ENCODE peak calls at places on chromosomes 3 and 15, in eight cellular contexts. O is A549, U is Right ventricle myocardium superior, Y is endothelial cell, X is PC-9, P is sigmoid colon, Q is SK-N-SH, C is SW 1271. H is an unnamed sample.

GRCh38 chr15:40928975-40929729 is at the start of gene DLL4:
- DNase-seq in U (peak), X (peak), O (peak), Y (peak), C (peak), Q (peak), P (no peak), H (peak)

GRCh38 chr3:1855836-1856235 is 242.8 kb upstream of the CNTN4 start:
- DNase-seq in O (no peak), X (no peak), P (no peak), C (no peak), U (no peak), Q (no peak), Y (no peak), H (no peak)

GRCh38 chr15:69551391-69552056 is 98.9 kb downstream of the RPLP1 start:
- DNase-seq in X (peak), Q (no peak), P (no peak), C (no peak), U (no peak), Y (no peak), O (no peak), H (no peak)

GRCh38 chr3:72756900-72757299 is 91.3 kb downstream of the SHQ1 start:
- DNase-seq in P (no peak), X (no peak), U (no peak), O (no peak), Q (no peak), C (no peak), Y (no peak), H (no peak)

GRCh38 chr3:38009807-38010591 is 19.4 kb downstream of the VILL start:
- DNase-seq in U (no peak), Y (no peak), P (no peak), C (no peak), O (no peak), Q (no peak), X (no peak), H (no peak)

GRCh38 chr3:58039609-58040008 is 31.4 kb downstream of the FLNB start:
- DNase-seq in O (no peak), U (no peak), C (no peak), X (no peak), Y (no peak), P (peak), Q (no peak), H (no peak)

GRCh38 chr15:68633181-68634121 is 54.7 kb downstream of the CORO2B start:
- DNase-seq in U (peak), X (no peak), C (no peak), Y (no peak), Q (no peak), P (no peak), O (no peak), H (peak)

GRCh38 chr3:132318451-132318850 is 1.2 kb downstream of the ACP3 start:
- DNase-seq in Y (no peak), O (no peak), U (no peak), C (no peak), Q (no peak), P (no peak), X (no peak), H (no peak)

GRCh38 chr3:64291956-64292355 is 66.7 kb upstream of the PRICKLE2 start:
- DNase-seq in O (no peak), Y (no peak), Q (no peak), C (no peak), U (no peak), X (no peak), P (peak), H (no peak)

GRCh38 chr3:197682713-197683112 is 54.0 kb downstream of the RUBCN start:
- DNase-seq in C (no peak), U (no peak), Y (no peak), Q (no peak), X (no peak), O (no peak), P (no peak), H (no peak)

GRCh38 chr3:87260270-87260669 is 16.1 kb downstream of the POU1F1 start:
- DNase-seq in C (peak), O (peak), X (peak), P (no peak), Q (peak), Y (peak), U (no peak), H (peak)

GRCh38 chr3:16252243-16252978 is 12.3 kb downstream of the DPH3 start:
- DNase-seq in O (no peak), U (no peak), Q (no peak), Y (no peak), X (no peak), P (no peak), C (no peak), H (no peak)

H was measured in SK-N-DZ.